ENCODE peak calls at places on chromosomes 6 and 20, in ten cellular contexts. One of them, this sample, is unnamed.

GRCh38 chr6:35804996-35805736 is at the start of gene LHFPL5:
- DNase-seq in CD4-positive, alpha-beta T cell: peak
- DNase-seq in hypothalamus: no peak
- DNase-seq in non-pigmented ciliary epithelial cell: no peak
- DNase-seq in lower lobe of right lung: peak
- DNase-seq in M059J: no peak
- DNase-seq in activated gamma-delta T cell: no peak
- DNase-seq in heart left ventricle: peak
- DNase-seq in T-helper 2 cell: peak
- DNase-seq in frontal cortex: peak
- DNase-seq in this sample: no peak

GRCh38 chr20:32429343-32429742 is 71.2 kb downstream of the ASXL1 start:
- DNase-seq in CD4-positive, alpha-beta T cell: no peak
- DNase-seq in hypothalamus: no peak
- DNase-seq in non-pigmented ciliary epithelial cell: no peak
- DNase-seq in lower lobe of right lung: no peak
- DNase-seq in M059J: no peak
- DNase-seq in activated gamma-delta T cell: no peak
- DNase-seq in heart left ventricle: no peak
- DNase-seq in T-helper 2 cell: no peak
- DNase-seq in frontal cortex: no peak
- DNase-seq in this sample: no peak

GRCh38 chr6:89082439-89082838 is 1.9 kb downstream of the PNRC1 start:
- DNase-seq in CD4-positive, alpha-beta T cell: no peak
- DNase-seq in hypothalamus: no peak
- DNase-seq in non-pigmented ciliary epithelial cell: no peak
- DNase-seq in lower lobe of right lung: no peak
- DNase-seq in M059J: peak
- DNase-seq in activated gamma-delta T cell: no peak
- DNase-seq in heart left ventricle: no peak
- DNase-seq in T-helper 2 cell: peak
- DNase-seq in frontal cortex: no peak
- DNase-seq in this sample: no peak

GRCh38 chr6:158977373-158977772 is 22.6 kb downstream of the RSPH3 start:
- DNase-seq in CD4-positive, alpha-beta T cell: no peak
- DNase-seq in hypothalamus: no peak
- DNase-seq in non-pigmented ciliary epithelial cell: no peak
- DNase-seq in lower lobe of right lung: no peak
- DNase-seq in M059J: no peak
- DNase-seq in activated gamma-delta T cell: no peak
- DNase-seq in heart left ventricle: no peak
- DNase-seq in T-helper 2 cell: no peak
- DNase-seq in frontal cortex: no peak
- DNase-seq in this sample: no peak

GRCh38 chr6:46901747-46902362 is 19.9 kb downstream of the ADGRF5 start:
- DNase-seq in CD4-positive, alpha-beta T cell: no peak
- DNase-seq in hypothalamus: no peak
- DNase-seq in non-pigmented ciliary epithelial cell: no peak
- DNase-seq in lower lobe of right lung: no peak
- DNase-seq in M059J: peak
- DNase-seq in activated gamma-delta T cell: no peak
- DNase-seq in heart left ventricle: no peak
- DNase-seq in T-helper 2 cell: no peak
- DNase-seq in frontal cortex: no peak
- DNase-seq in this sample: no peak

GRCh38 chr6:13445005-13445743 is 42.2 kb downstream of the GFOD1 start:
- DNase-seq in CD4-positive, alpha-beta T cell: peak
- DNase-seq in hypothalamus: no peak
- DNase-seq in non-pigmented ciliary epithelial cell: no peak
- DNase-seq in lower lobe of right lung: peak
- DNase-seq in M059J: no peak
- DNase-seq in activated gamma-delta T cell: no peak
- DNase-seq in heart left ventricle: peak
- DNase-seq in T-helper 2 cell: no peak
- DNase-seq in frontal cortex: no peak
- DNase-seq in this sample: peak

GRCh38 chr6:111013144-111013905 is 31.5 kb downstream of the RPF2 start:
- DNase-seq in CD4-positive, alpha-beta T cell: no peak
- DNase-seq in hypothalamus: no peak
- DNase-seq in non-pigmented ciliary epithelial cell: no peak
- DNase-seq in lower lobe of right lung: no peak
- DNase-seq in M059J: no peak
- DNase-seq in activated gamma-delta T cell: no peak
- DNase-seq in heart left ventricle: no peak
- DNase-seq in T-helper 2 cell: no peak
- DNase-seq in frontal cortex: no peak
- DNase-seq in this sample: no peak

GRCh38 chr20:24406761-24407550 is 62.5 kb upstream of the SYNDIG1 start:
- DNase-seq in CD4-positive, alpha-beta T cell: no peak
- DNase-seq in hypothalamus: no peak
- DNase-seq in non-pigmented ciliary epithelial cell: no peak
- DNase-seq in lower lobe of right lung: no peak
- DNase-seq in M059J: peak
- DNase-seq in activated gamma-delta T cell: no peak
- DNase-seq in heart left ventricle: no peak
- DNase-seq in T-helper 2 cell: no peak
- DNase-seq in frontal cortex: no peak
- DNase-seq in this sample: no peak

GRCh38 chr6:20117474-20117873 is 94.8 kb downstream of the MBOAT1 start:
- DNase-seq in CD4-positive, alpha-beta T cell: no peak
- DNase-seq in hypothalamus: no peak
- DNase-seq in non-pigmented ciliary epithelial cell: peak
- DNase-seq in lower lobe of right lung: no peak
- DNase-seq in M059J: peak
- DNase-seq in activated gamma-delta T cell: no peak
- DNase-seq in heart left ventricle: no peak
- DNase-seq in T-helper 2 cell: no peak
- DNase-seq in frontal cortex: no peak
- DNase-seq in this sample: no peak

GRCh38 chr6:43702522-43703440 is 15.2 kb upstream of the MRPS18A start:
- DNase-seq in CD4-positive, alpha-beta T cell: no peak
- DNase-seq in hypothalamus: no peak
- DNase-seq in non-pigmented ciliary epithelial cell: no peak
- DNase-seq in lower lobe of right lung: peak
- DNase-seq in M059J: peak
- DNase-seq in activated gamma-delta T cell: no peak
- DNase-seq in heart left ventricle: peak
- DNase-seq in T-helper 2 cell: peak
- DNase-seq in frontal cortex: no peak
- DNase-seq in this sample: peak

GRCh38 chr6:140002406-140003022 is 628.1 kb upstream of the CITED2 start:
- DNase-seq in CD4-positive, alpha-beta T cell: no peak
- DNase-seq in hypothalamus: no peak
- DNase-seq in non-pigmented ciliary epithelial cell: no peak
- DNase-seq in lower lobe of right lung: no peak
- DNase-seq in M059J: no peak
- DNase-seq in activated gamma-delta T cell: no peak
- DNase-seq in heart left ventricle: no peak
- DNase-seq in T-helper 2 cell: no peak
- DNase-seq in frontal cortex: no peak
- DNase-seq in this sample: no peak

GRCh38 chr20:11540558-11540957 is 377.1 kb upstream of the BTBD3 start:
- DNase-seq in CD4-positive, alpha-beta T cell: no peak
- DNase-seq in hypothalamus: no peak
- DNase-seq in non-pigmented ciliary epithelial cell: no peak
- DNase-seq in lower lobe of right lung: no peak
- DNase-seq in M059J: no peak
- DNase-seq in activated gamma-delta T cell: no peak
- DNase-seq in heart left ventricle: no peak
- DNase-seq in T-helper 2 cell: no peak
- DNase-seq in frontal cortex: no peak
- DNase-seq in this sample: no peak

GRCh38 chr6:30722280-30723112 is 2.3 kb downstream of the TUBB start:
- DNase-seq in CD4-positive, alpha-beta T cell: peak
- DNase-seq in hypothalamus: peak
- DNase-seq in non-pigmented ciliary epithelial cell: no peak
- DNase-seq in lower lobe of right lung: peak
- DNase-seq in M059J: peak
- DNase-seq in activated gamma-delta T cell: peak
- DNase-seq in heart left ventricle: peak
- DNase-seq in T-helper 2 cell: peak
- DNase-seq in frontal cortex: peak
- DNase-seq in this sample: peak

GRCh38 chr6:81049425-81050042 is 702.9 kb downstream of the TENT5A start:
- DNase-seq in CD4-positive, alpha-beta T cell: no peak
- DNase-seq in hypothalamus: no peak
- DNase-seq in non-pigmented ciliary epithelial cell: no peak
- DNase-seq in lower lobe of right lung: no peak
- DNase-seq in M059J: peak
- DNase-seq in activated gamma-delta T cell: no peak
- DNase-seq in heart left ventricle: no peak
- DNase-seq in T-helper 2 cell: no peak
- DNase-seq in frontal cortex: no peak
- DNase-seq in this sample: no peak

GRCh38 chr6:45132683-45133294 is 195.3 kb upstream of the RUNX2 start:
- DNase-seq in CD4-positive, alpha-beta T cell: no peak
- DNase-seq in hypothalamus: no peak
- DNase-seq in non-pigmented ciliary epithelial cell: no peak
- DNase-seq in lower lobe of right lung: no peak
- DNase-seq in M059J: no peak
- DNase-seq in activated gamma-delta T cell: no peak
- DNase-seq in heart left ventricle: no peak
- DNase-seq in T-helper 2 cell: no peak
- DNase-seq in frontal cortex: no peak
- DNase-seq in this sample: no peak

GRCh38 chr6:143196525-143197225 is 136.0 kb downstream of the AIG1 start:
- DNase-seq in CD4-positive, alpha-beta T cell: no peak
- DNase-seq in hypothalamus: no peak
- DNase-seq in non-pigmented ciliary epithelial cell: no peak
- DNase-seq in lower lobe of right lung: no peak
- DNase-seq in M059J: peak
- DNase-seq in activated gamma-delta T cell: no peak
- DNase-seq in heart left ventricle: no peak
- DNase-seq in T-helper 2 cell: no peak
- DNase-seq in frontal cortex: no peak
- DNase-seq in this sample: no peak

GRCh38 chr20:9838378-9839295 is at the start of gene PAK5:
- DNase-seq in CD4-positive, alpha-beta T cell: no peak
- DNase-seq in hypothalamus: peak
- DNase-seq in non-pigmented ciliary epithelial cell: peak
- DNase-seq in lower lobe of right lung: peak
- DNase-seq in M059J: peak
- DNase-seq in activated gamma-delta T cell: peak
- DNase-seq in heart left ventricle: no peak
- DNase-seq in T-helper 2 cell: no peak
- DNase-seq in frontal cortex: peak
- DNase-seq in this sample: peak

GRCh38 chr6:87944541-87944954 is 103.1 kb upstream of the SPACA1 start:
- DNase-seq in CD4-positive, alpha-beta T cell: no peak
- DNase-seq in hypothalamus: no peak
- DNase-seq in non-pigmented ciliary epithelial cell: peak
- DNase-seq in lower lobe of right lung: peak
- DNase-seq in M059J: peak
- DNase-seq in activated gamma-delta T cell: no peak
- DNase-seq in heart left ventricle: peak
- DNase-seq in T-helper 2 cell: peak
- DNase-seq in frontal cortex: no peak
- DNase-seq in this sample: no peak

GRCh38 chr6:106178900-106179299 is 92.8 kb downstream of the PRDM1 start:
- DNase-seq in CD4-positive, alpha-beta T cell: no peak
- DNase-seq in hypothalamus: no peak
- DNase-seq in non-pigmented ciliary epithelial cell: no peak
- DNase-seq in lower lobe of right lung: no peak
- DNase-seq in M059J: no peak
- DNase-seq in activated gamma-delta T cell: no peak
- DNase-seq in heart left ventricle: no peak
- DNase-seq in T-helper 2 cell: no peak
- DNase-seq in frontal cortex: no peak
- DNase-seq in this sample: no peak

GRCh38 chr20:50844430-50845100 is 49.7 kb downstream of the BCAS4 start:
- DNase-seq in CD4-positive, alpha-beta T cell: no peak
- DNase-seq in hypothalamus: no peak
- DNase-seq in non-pigmented ciliary epithelial cell: peak
- DNase-seq in lower lobe of right lung: no peak
- DNase-seq in M059J: peak
- DNase-seq in activated gamma-delta T cell: no peak
- DNase-seq in heart left ventricle: no peak
- DNase-seq in T-helper 2 cell: peak
- DNase-seq in frontal cortex: no peak
- DNase-seq in this sample: no peak

GRCh38 chr6:33781105-33781975 is 7.6 kb downstream of the LEMD2 start:
- DNase-seq in CD4-positive, alpha-beta T cell: no peak
- DNase-seq in hypothalamus: no peak
- DNase-seq in non-pigmented ciliary epithelial cell: no peak
- DNase-seq in lower lobe of right lung: no peak
- DNase-seq in M059J: peak
- DNase-seq in activated gamma-delta T cell: no peak
- DNase-seq in heart left ventricle: no peak
- DNase-seq in T-helper 2 cell: no peak
- DNase-seq in frontal cortex: no peak
- DNase-seq in this sample: no peak

GRCh38 chr6:31352497-31353368 is 4.2 kb downstream of the HLA-B start:
- DNase-seq in CD4-positive, alpha-beta T cell: no peak
- DNase-seq in hypothalamus: no peak
- DNase-seq in non-pigmented ciliary epithelial cell: no peak
- DNase-seq in lower lobe of right lung: no peak
- DNase-seq in M059J: peak
- DNase-seq in activated gamma-delta T cell: no peak
- DNase-seq in heart left ventricle: no peak
- DNase-seq in T-helper 2 cell: peak
- DNase-seq in frontal cortex: no peak
- DNase-seq in this sample: no peak

GRCh38 chr6:583639-584038 is 73.3 kb downstream of the HUS1B start:
- DNase-seq in CD4-positive, alpha-beta T cell: no peak
- DNase-seq in hypothalamus: no peak
- DNase-seq in non-pigmented ciliary epithelial cell: no peak
- DNase-seq in lower lobe of right lung: no peak
- DNase-seq in M059J: no peak
- DNase-seq in activated gamma-delta T cell: no peak
- DNase-seq in heart left ventricle: no peak
- DNase-seq in T-helper 2 cell: peak
- DNase-seq in frontal cortex: no peak
- DNase-seq in this sample: no peak

GRCh38 chr6:10862361-10862760 is 19.5 kb downstream of the GCM2 start:
- DNase-seq in CD4-positive, alpha-beta T cell: no peak
- DNase-seq in hypothalamus: no peak
- DNase-seq in non-pigmented ciliary epithelial cell: no peak
- DNase-seq in lower lobe of right lung: no peak
- DNase-seq in M059J: no peak
- DNase-seq in activated gamma-delta T cell: no peak
- DNase-seq in heart left ventricle: no peak
- DNase-seq in T-helper 2 cell: no peak
- DNase-seq in frontal cortex: no peak
- DNase-seq in this sample: no peak

GRCh38 chr20:9241721-9242427 is 173.0 kb downstream of the PLCB4 start:
- DNase-seq in CD4-positive, alpha-beta T cell: no peak
- DNase-seq in hypothalamus: no peak
- DNase-seq in non-pigmented ciliary epithelial cell: no peak
- DNase-seq in lower lobe of right lung: no peak
- DNase-seq in M059J: peak
- DNase-seq in activated gamma-delta T cell: no peak
- DNase-seq in heart left ventricle: no peak
- DNase-seq in T-helper 2 cell: no peak
- DNase-seq in frontal cortex: no peak
- DNase-seq in this sample: no peak